ENCODE peak calls at places on chromosomes 11 and 22, in nine cellular contexts. N is CD8-positive, alpha-beta T cell; R is breast epithelium; H is upper lobe of right lung; U is heart right ventricle; O is ovary; P is hepatocyte; E is transverse colon; X is thoracic aorta. G is an unnamed sample. For H3K36me3 and H3K4me1, the result is how much of the 10 kb centered on the place peaks cover.

GRCh38 chr11:75480185-75480889 is 45.4 kb downstream of the GDPD5 start:
- DNase-seq in P (no peak), N (no peak), U (no peak), O (no peak), X (no peak), H (no peak), E (no peak), R (no peak), G (no peak)

GRCh38 chr11:73308003-73308962 is at the start of gene ARHGEF17:
- DNase-seq in N (peak), E (peak), U (peak), X (no peak), O (peak), H (peak), R (peak), P (peak), G (peak)

GRCh38 chr11:129652828-129653227 is 162.8 kb upstream of the TMEM45B start:
- DNase-seq in P (no peak), O (no peak), X (no peak), H (no peak), U (no peak), E (no peak), R (no peak), N (no peak), G (no peak)

GRCh38 chr11:43410394-43410793 is 51.7 kb downstream of the TTC17 start:
- DNase-seq in U (no peak), H (no peak), X (no peak), E (peak), P (peak), N (no peak), R (no peak), O (no peak), G (no peak)

GRCh38 chr11:59427068-59427382 is 812 bp upstream of the OR5A2 start:
- DNase-seq in O (no peak), R (no peak), N (no peak), U (no peak), X (no peak), P (no peak), H (no peak), E (no peak), G (no peak)

GRCh38 chr11:61488651-61489291 is 19.8 kb upstream of the LRRC10B start:
- DNase-seq in N (no peak), E (peak), X (no peak), R (peak), U (peak), H (no peak), O (peak), P (peak), G (peak)

GRCh38 chr11:4125141-4125540 is 30.5 kb downstream of the RRM1 start:
- DNase-seq in N (no peak), X (no peak), R (no peak), O (no peak), H (no peak), E (no peak), U (no peak), P (no peak), G (no peak)

GRCh38 chr11:112017538-112017937 is 7.7 kb upstream of the DLAT start:
- DNase-seq in N (no peak), X (no peak), H (no peak), O (no peak), E (no peak), R (no peak), P (no peak), U (no peak), G (no peak)

GRCh38 chr11:56967726-56968125 is 21.0 kb upstream of the OR5AK2 start:
- DNase-seq in E (no peak), H (no peak), N (no peak), P (no peak), O (no peak), U (no peak), R (no peak), X (no peak), G (no peak)

GRCh38 chr11:115311949-115312348 is 192.3 kb downstream of the CADM1 start:
- DNase-seq in X (no peak), E (no peak), O (no peak), U (no peak), N (no peak), H (no peak), P (no peak), R (no peak), G (no peak)

GRCh38 chr11:65953471-65953870 is 8.1 kb upstream of the SART1 start:
- DNase-seq in E (no peak), O (no peak), N (no peak), H (no peak), X (no peak), U (no peak), R (no peak), P (no peak), G (no peak)

DNA sequence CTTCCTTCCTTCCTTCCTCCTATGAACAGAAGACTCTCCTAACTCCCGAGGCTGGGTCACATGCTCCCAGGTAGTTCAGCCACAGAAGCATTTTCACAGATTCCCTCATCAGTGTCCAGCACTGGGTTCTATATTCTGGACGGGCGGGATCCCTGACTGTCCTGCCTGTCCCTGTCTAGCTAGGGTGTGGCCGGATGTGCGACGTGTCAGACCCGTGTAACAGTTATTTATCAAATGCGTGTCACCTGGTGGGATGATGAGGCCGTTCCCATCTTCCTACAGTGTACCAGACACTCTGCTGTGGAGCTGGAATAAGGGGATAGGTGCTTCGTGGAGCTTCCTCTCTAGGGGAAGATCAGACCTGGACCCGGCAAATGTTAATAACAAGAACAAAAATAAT is 901.0 kb downstream of the BRD1 start:
- DNase-seq in U (no peak), X (no peak), O (no peak), E (no peak), R (no peak), N (no peak), P (no peak), H (peak), G (no peak)
- TF ChIP-seq CTCF in U (no peak), X (no peak), O (no peak), E (no peak), R (no peak), N (no peak), P (no peak), H (no peak), G (no peak)

GRCh38 chr22:29803190-29803589 is 34.9 kb downstream of the ASCC2 start:
- DNase-seq in O (no peak), P (no peak), H (no peak), X (no peak), N (no peak), R (no peak), E (no peak), U (no peak), G (no peak)
- H3K36me3 ChIP-seq in O (under half), P (under half), H (half or more), X (half or more), N (half or more), R (under half), E (half or more), U (under half), G (half or more)

DNA sequence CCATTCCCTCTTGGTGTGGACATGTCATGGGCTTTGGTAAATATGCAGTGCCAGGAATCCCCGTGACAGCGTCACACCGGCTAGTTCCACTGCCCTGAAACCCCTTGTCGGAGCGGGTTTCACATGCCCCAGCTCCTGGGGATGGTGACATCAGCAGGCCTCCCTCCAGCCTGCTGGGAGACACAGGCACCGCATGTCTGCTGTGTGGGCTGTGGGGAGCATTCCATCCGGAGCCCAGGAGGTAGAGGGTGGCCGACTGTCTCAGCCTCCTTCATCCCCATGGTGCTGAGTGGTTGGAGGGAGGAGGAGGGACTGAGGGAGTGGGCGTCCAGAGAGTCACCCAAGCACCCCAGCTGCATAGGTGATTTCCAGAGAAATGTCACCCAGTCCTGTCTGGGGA is 1161.1 kb downstream of the BRD1 start:
- DNase-seq in O (no peak), H (no peak), R (no peak), U (no peak), P (no peak), X (no peak), E (no peak), N (no peak), G (no peak)
- H3K4me1 ChIP-seq in O (under half), H (under half), R (under half), U (under half), P (under half), X (under half), E (under half), N (under half), G (under half)

GRCh38 chr11:105000167-105000566 is 22.8 kb downstream of the CASP5 start:
- DNase-seq in P (no peak), O (no peak), U (no peak), X (no peak), R (no peak), E (no peak), N (no peak), H (no peak), G (no peak)
- TF ChIP-seq CTCF in P (no peak), O (no peak), U (no peak), X (no peak), R (no peak), E (no peak), N (no peak), H (no peak), G (no peak)

DNA sequence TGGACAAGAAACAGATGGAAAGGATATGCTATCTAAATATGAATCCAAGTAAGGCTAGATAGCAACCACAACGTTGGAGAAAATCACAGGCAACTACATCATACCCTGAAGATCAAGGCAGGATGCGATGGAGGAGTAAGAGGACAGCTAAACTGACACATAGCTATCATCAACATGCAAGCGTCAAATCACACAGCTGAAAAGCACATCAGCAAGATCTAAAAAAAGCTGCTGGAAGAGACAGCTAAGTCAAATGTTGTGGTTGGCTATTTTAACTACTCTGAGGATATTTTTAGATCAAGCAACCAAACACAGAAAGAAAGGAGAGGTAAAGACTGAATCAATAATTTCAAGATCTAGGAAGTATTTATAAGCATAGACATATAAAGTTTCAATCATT is 466.9 kb downstream of the BRD1 start:
- DNase-seq in X (no peak), H (no peak), P (no peak), N (no peak), O (no peak), R (no peak), E (no peak), U (no peak), G (no peak)
- H3K36me3 ChIP-seq in X (under half), H (under half), P (under half), N (under half), O (under half), R (under half), E (under half), U (under half), G (under half)

GRCh38 chr22:19882446-19883381 is 28.0 kb upstream of the GNB1L start:
- DNase-seq in H (peak), O (peak), N (no peak), U (no peak), X (peak), P (no peak), R (no peak), E (no peak), G (peak)
- H3K4me1 ChIP-seq in H (under half), O (under half), N (under half), U (under half), X (under half), P (under half), R (under half), E (under half), G (under half)

GRCh38 chr11:120752668-120753067 is 241.1 kb downstream of the GRIK4 start:
- DNase-seq in X (no peak), U (no peak), N (no peak), R (no peak), O (no peak), P (no peak), E (no peak), H (no peak), G (no peak)

GRCh38 chr11:120759046-120759445 is 247.5 kb downstream of the GRIK4 start:
- DNase-seq in P (no peak), O (no peak), E (no peak), R (no peak), N (no peak), H (no peak), U (no peak), X (no peak), G (no peak)

GRCh38 chr11:120751550-120751949 is 240.0 kb downstream of the GRIK4 start:
- DNase-seq in O (no peak), H (no peak), X (no peak), P (no peak), R (no peak), E (no peak), U (no peak), N (no peak), G (no peak)

GRCh38 chr11:120756931-120757330 is 245.4 kb downstream of the GRIK4 start:
- DNase-seq in X (no peak), R (no peak), N (no peak), O (no peak), H (no peak), P (no peak), U (no peak), E (no peak), G (no peak)
- TF ChIP-seq CTCF in X (no peak), R (no peak), N (no peak), O (no peak), H (no peak), P (no peak), U (no peak), E (no peak), G (no peak)

DNA sequence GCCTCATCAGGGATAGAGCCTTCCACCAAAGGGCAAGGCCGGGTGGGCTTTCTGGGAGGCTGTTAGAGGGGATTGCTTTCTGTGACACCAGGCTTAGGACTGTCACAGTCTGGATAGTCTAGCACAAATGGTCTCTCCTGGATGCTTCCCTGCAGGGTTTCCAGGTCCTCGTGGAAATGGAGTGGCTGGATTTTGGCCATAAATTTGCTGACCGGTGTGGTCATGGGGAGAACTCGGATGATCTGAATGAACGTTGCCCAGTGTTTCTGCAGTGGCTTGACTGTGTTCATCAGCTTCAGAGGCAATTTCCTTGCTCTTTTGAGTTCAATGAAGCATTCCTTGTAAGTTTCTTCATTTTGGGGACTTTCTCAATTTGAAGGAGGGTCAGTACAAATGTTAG is 67.1 kb upstream of the HORMAD2 start:
- DNase-seq in X (no peak), P (no peak), O (no peak), U (no peak), R (no peak), H (no peak), N (no peak), E (no peak), G (no peak)
- H3K36me3 ChIP-seq in X (half or more), P (under half), O (under half), U (under half), R (under half), H (half or more), N (under half), E (half or more), G (half or more)

DNA sequence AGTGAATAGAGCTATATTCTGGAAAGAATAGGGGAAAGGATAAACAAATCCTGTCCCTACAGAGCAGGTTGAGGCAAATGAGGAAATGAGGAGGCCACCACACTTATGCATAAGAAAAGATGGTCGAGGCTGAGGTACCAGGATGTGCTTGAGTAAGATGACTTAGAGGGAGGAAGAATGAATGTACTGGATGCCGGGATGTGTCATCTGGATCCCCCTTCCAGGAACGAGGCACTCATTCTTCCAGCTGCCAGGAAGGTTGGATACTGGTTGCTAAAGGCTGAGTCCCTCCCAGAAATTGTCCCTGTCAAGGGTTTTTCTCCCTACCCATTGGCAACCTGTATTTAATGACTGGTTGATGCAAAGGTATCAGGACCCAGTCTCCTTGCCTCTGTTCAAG is 31.1 kb upstream of the SYT9 start:
- DNase-seq in E (no peak), N (no peak), O (no peak), U (no peak), R (no peak), X (no peak), P (no peak), H (no peak), G (no peak)
- H3K4me1 ChIP-seq in E (under half), N (under half), O (under half), U (under half), R (under half), X (under half), P (under half), H (under half), G (under half)